ENCODE peak calls at places on chromosomes 4 and X, in five cellular contexts. Q is mesendoderm, C is H9, G is H1, P is neuronal stem cell. A is an unnamed sample.

GRCh38 chr4:20723019-20723418 is 22.8 kb downstream of the PACRGL start:
- DNase-seq in Q (no peak), C (no peak), G (no peak), P (no peak), A (no peak)

GRCh38 chr4:124018383-124019317 is 622.1 kb downstream of the SPRY1 start:
- DNase-seq in Q (peak; percentile 66), C (no peak), G (no peak), P (no peak), A (peak; percentile 37)

GRCh38 chrX:3728454-3728853 is 15.0 kb upstream of the PRKX start:
- DNase-seq in Q (no peak), C (no peak), G (no peak), P (no peak), A (peak; percentile 85)

GRCh38 chr4:139814285-139815015 is 148.8 kb downstream of the MGST2 start:
- DNase-seq in Q (no peak), C (no peak), G (no peak), P (no peak), A (peak; percentile 41)

GRCh38 chrX:40065291-40066046 is 32.3 kb downstream of the BCOR start:
- DNase-seq in Q (no peak), C (no peak), G (no peak), P (no peak), A (no peak)

GRCh38 chr4:48228887-48229462 is 40.7 kb downstream of the TEC start:
- DNase-seq in Q (no peak), C (no peak), G (no peak), P (no peak), A (peak; percentile 1)

GRCh38 chr4:15003891-15004700 is 1.8 kb downstream of the CPEB2 start:
- DNase-seq in Q (peak; percentile 64), C (peak; percentile 38), G (peak; percentile 60), P (peak; percentile 27), A (no peak)

GRCh38 chr4:7956306-7957112 is 16.8 kb upstream of the AFAP1 start:
- DNase-seq in Q (no peak), C (no peak), G (no peak), P (no peak), A (peak; percentile 80)

GRCh38 chr4:56701644-56702043 is 20.5 kb upstream of the HOPX start:
- DNase-seq in Q (peak; percentile 39), C (no peak), G (no peak), P (no peak), A (no peak)

GRCh38 chr4:139740531-139741041 is 75.0 kb downstream of the MGST2 start:
- DNase-seq in Q (peak; percentile 31), C (no peak), G (peak; percentile 43), P (no peak), A (peak; percentile 97)

GRCh38 chr4:10063544-10064300 is 42.4 kb upstream of the SLC2A9 start:
- DNase-seq in Q (peak; percentile 97), C (peak; percentile 82), G (peak; percentile 62), P (peak; percentile 41), A (peak; percentile 70)

GRCh38 chr4:7783560-7783959 is 156.1 kb downstream of the AFAP1 start:
- DNase-seq in Q (no peak), C (no peak), G (no peak), P (no peak), A (no peak)

GRCh38 chrX:8845060-8845459 is 43.9 kb upstream of the FAM9A start:
- DNase-seq in Q (peak; percentile 46), C (no peak), G (no peak), P (no peak), A (peak; percentile 80)

GRCh38 chrX:102712216-102712966 is at the start of gene GPRASP2:
- DNase-seq in Q (peak; percentile 45), C (peak; percentile 58), G (peak; percentile 62), P (peak; percentile 57), A (no peak)

GRCh38 chrX:150664290-150664689 is 28.9 kb upstream of the MTMR1 start:
- DNase-seq in Q (no peak), C (no peak), G (no peak), P (no peak), A (no peak)

GRCh38 chr4:169256101-169256612 is 14.6 kb downstream of the SH3RF1 start:
- DNase-seq in Q (no peak), C (no peak), G (no peak), P (no peak), A (peak; percentile 51)

GRCh38 chrX:93874554-93874953 is 200.5 kb downstream of the FAM133A start:
- DNase-seq in Q (peak; percentile 45), C (peak; percentile 37), G (peak; percentile 50), P (peak; percentile 12), A (no peak)

GRCh38 chrX:6660567-6661252 is 125.8 kb upstream of the VCX3A start:
- DNase-seq in Q (peak; percentile 57), C (no peak), G (no peak), P (no peak), A (no peak)

GRCh38 chr4:182367153-182367552 is 124.0 kb downstream of the TENM3 start:
- DNase-seq in Q (no peak), C (no peak), G (no peak), P (no peak), A (no peak)

GRCh38 chr4:1711906-1712215 is 258 bp downstream of the SLBP start:
- DNase-seq in Q (peak; percentile 44), C (peak; percentile 43), G (no peak), P (no peak), A (peak; percentile 18)

GRCh38 chr4:155629831-155630425 is 36.7 kb upstream of the GUCY1A1 start:
- DNase-seq in Q (no peak), C (no peak), G (no peak), P (no peak), A (peak; percentile 88)

GRCh38 chr4:4457803-4458550 is 71.1 kb downstream of the NSG1 start:
- DNase-seq in Q (peak; percentile 57), C (peak; percentile 41), G (no peak), P (no peak), A (peak; percentile 74)

GRCh38 chr4:151766691-151767090 is 5.9 kb upstream of the GATB start:
- DNase-seq in Q (peak; percentile 39), C (no peak), G (no peak), P (no peak), A (no peak)

GRCh38 chr4:48137766-48138349 is 3.8 kb upstream of the TXK start:
- DNase-seq in Q (no peak), C (no peak), G (no peak), P (no peak), A (no peak)

GRCh38 chrX:53253293-53254020 is 27.9 kb downstream of the IQSEC2 start:
- DNase-seq in Q (no peak), C (no peak), G (no peak), P (no peak), A (no peak)

GRCh38 chrX:149013081-149013480 is 492.0 kb downstream of the IDS start:
- DNase-seq in Q (no peak), C (no peak), G (no peak), P (no peak), A (no peak)

GRCh38 chrX:107775000-107775733 is 420 bp downstream of the TSC22D3 start:
- DNase-seq in Q (no peak), C (no peak), G (peak; percentile 47), P (no peak), A (no peak)

GRCh38 chr4:152072001-152072485 is 311.2 kb upstream of the GATB start:
- DNase-seq in Q (peak; percentile 53), C (no peak), G (no peak), P (no peak), A (peak; percentile 14)

GRCh38 chrX:141759238-141759637 is 60.7 kb upstream of the SPANXD start:
- DNase-seq in Q (no peak), C (no peak), G (no peak), P (no peak), A (no peak)

DNA sequence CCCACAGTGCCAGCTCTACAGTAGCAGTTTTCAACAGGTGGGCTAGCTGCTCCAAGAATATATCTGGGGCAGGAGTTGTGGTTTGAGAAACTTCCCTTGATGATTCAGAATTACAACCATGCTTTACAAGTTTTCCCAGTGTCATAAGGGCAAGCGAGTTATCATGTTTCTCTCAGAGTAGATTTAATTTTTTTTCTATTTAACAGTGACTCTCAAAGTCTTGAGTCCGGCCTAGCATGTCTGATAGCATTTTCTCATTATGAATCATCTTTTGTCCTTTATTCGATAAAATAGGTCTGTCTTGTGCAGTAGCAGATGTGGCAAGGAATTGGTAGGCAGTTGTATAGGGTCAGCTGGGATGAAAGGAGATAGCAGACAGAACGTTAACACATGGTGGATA is 62.2 kb upstream of the SPANXD start:
- DNase-seq in Q (no peak), C (no peak), G (no peak), P (no peak), A (peak; percentile 26)
- H2BK5ac ChIP-seq in Q (no peak overlapping the region), C (no peak overlapping the region), G (no peak overlapping the region), P (no peak overlapping the region), A (no peak overlapping the region)

GRCh38 chrX:42951747-42952146 is 173.8 kb upstream of the PPP1R2C start:
- DNase-seq in Q (no peak), C (no peak), G (no peak), P (no peak), A (no peak)
- H2BK5ac ChIP-seq in Q (no peak overlapping the region), C (no peak overlapping the region), G (no peak overlapping the region), P (no peak overlapping the region), A (no peak overlapping the region)

DNA sequence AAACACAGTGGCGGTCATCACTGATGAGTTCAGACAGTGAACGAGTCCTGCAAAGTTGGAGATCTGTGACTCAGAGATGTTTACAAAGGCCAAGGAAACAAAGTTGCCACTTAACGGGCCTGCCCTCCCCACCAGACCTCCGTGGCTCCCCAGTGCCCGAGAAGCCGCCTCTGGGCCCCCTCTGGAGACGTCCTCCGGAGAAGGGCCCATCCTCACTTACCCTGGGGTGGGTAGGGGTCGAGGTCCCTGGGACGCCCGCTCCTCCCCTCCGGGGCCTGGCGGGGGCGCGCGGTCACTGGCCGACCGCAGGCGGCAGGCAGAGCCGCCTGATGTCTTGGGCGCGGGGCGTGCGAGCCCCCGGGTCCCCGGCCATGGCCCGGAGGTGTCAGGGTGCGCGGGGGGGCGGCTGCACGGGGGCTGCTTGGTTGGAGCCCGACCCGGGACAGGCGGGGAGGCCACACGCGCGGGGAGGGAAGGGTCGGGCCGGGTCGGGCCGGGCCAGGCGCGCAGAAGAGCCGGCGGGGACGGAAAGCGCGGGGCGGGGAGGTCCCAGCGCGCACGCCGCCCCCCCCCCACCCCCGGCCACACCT is 590 bp downstream of the DHRSX start:
- DNase-seq in Q (peak; percentile 70), C (peak; percentile 57), G (peak; percentile 75), P (no peak), A (peak; percentile 65)
- H2BK5ac ChIP-seq in Q (no peak overlapping the region), C (no peak overlapping the region), G (peak overlapping the region; percentile 44), P (peak overlapping the region; percentile 93), A (peak overlapping the region; percentile 44)

GRCh38 chrX:153726286-153727107 is 1.8 kb downstream of the ABCD1 start:
- DNase-seq in Q (peak; percentile 96), C (peak; percentile 82), G (peak; percentile 72), P (peak; percentile 68), A (peak; percentile 52)

GRCh38 chrX:153724252-153725038 is at the start of the genes ABCD1 and BCAP31:
- DNase-seq in Q (peak; percentile 92), C (peak; percentile 84), G (peak; percentile 87), P (peak; percentile 84), A (peak; percentile 78)

GRCh38 chrX:153727108-153727931 is 2.7 kb downstream of the ABCD1 start:
- DNase-seq in Q (peak; percentile 24), C (no peak), G (no peak), P (no peak), A (no peak)

GRCh38 chrX:153725039-153725831 is 579 bp downstream of the ABCD1 start:
- DNase-seq in Q (peak; percentile 51), C (no peak), G (peak; percentile 49), P (no peak), A (no peak)

DNA sequence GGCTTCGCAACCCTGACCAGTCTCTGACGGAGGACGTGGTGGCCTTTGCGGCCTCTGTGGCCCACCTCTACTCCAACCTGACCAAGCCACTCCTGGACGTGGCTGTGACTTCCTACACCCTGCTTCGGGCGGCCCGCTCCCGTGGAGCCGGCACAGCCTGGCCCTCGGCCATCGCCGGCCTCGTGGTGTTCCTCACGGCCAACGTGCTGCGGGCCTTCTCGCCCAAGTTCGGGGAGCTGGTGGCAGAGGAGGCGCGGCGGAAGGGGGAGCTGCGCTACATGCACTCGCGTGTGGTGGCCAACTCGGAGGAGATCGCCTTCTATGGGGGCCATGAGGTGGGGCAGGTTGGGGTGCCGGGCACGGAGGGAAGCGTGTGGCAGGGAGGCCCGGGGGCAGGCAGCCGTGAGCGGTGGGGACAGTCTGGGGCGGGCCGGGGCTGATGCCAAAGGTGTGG is 1.2 kb downstream of the ABCD1 start:
- DNase-seq in Q (no peak), C (no peak), G (no peak), P (no peak), A (no peak)
- H2BK5ac ChIP-seq in Q (peak overlapping the region; percentile 96), C (no peak overlapping the region), G (no peak overlapping the region), P (no peak overlapping the region), A (peak overlapping the region; percentile 85)